ENCODE peak calls at places on chromosomes 4 and X, in five cellular contexts. F is GM23248, D is heart right ventricle, H is psoas muscle, W is foreskin fibroblast. Y is an unnamed sample.
A peak's percentile ranks its signal among the peaks of the same experiment; 100 is the strongest.

GRCh38 chr4:84971319-84971932 is 4.9 kb upstream of the WDFY3 start:
- DNase-seq in F (peak; percentile 83), D (no peak), H (no peak), W (peak; percentile 71), Y (no peak)

GRCh38 chrX:4668802-4669536 is 955.5 kb upstream of the PRKX start:
- DNase-seq in F (no peak), D (no peak), H (no peak), W (no peak), Y (no peak)

GRCh38 chrX:103464071-103464773 is 55.1 kb downstream of the RAB40A start:
- DNase-seq in F (peak; percentile 47), D (peak; percentile 4), H (no peak), W (peak; percentile 70), Y (peak; percentile 4)

GRCh38 chrX:7330971-7331746 is 183.2 kb upstream of the PUDP start:
- DNase-seq in F (peak; percentile 89), D (no peak), H (no peak), W (peak; percentile 91), Y (no peak)

GRCh38 chrX:8783100-8784098 is 17.8 kb downstream of the FAM9A start:
- DNase-seq in F (peak; percentile 10), D (peak; percentile 15), H (no peak), W (no peak), Y (no peak)

GRCh38 chrX:85922821-85923220 is 124.5 kb downstream of the CHM start:
- DNase-seq in F (peak; percentile 76), D (no peak), H (no peak), W (peak; percentile 81), Y (no peak)

GRCh38 chrX:102720237-102721168 is at the start of gene GPRASP3:
- DNase-seq in F (peak; percentile 81), D (peak; percentile 70), H (peak; percentile 86), W (peak; percentile 83), Y (peak; percentile 77)

GRCh38 chrX:118655561-118656246 is 71.7 kb upstream of the IL13RA1 start:
- DNase-seq in F (peak; percentile 74), D (no peak), H (no peak), W (peak; percentile 72), Y (no peak)

GRCh38 chr4:163251204-163251603 is 81.2 kb downstream of the NPY1R start:
- DNase-seq in F (peak; percentile 1), D (no peak), H (no peak), W (no peak), Y (no peak)

GRCh38 chr4:38867478-38868054 is at the start of gene FAM114A1:
- DNase-seq in F (peak; percentile 95), D (peak; percentile 83), H (peak; percentile 90), W (peak; percentile 95), Y (peak; percentile 91)

GRCh38 chr4:165991325-165992180 is 118.5 kb downstream of the TLL1 start:
- DNase-seq in F (peak; percentile 26), D (no peak), H (no peak), W (peak; percentile 33), Y (no peak)

GRCh38 chr4:54566608-54567007 is 91.1 kb upstream of the KIT start:
- DNase-seq in F (no peak), D (no peak), H (no peak), W (no peak), Y (no peak)

DNA sequence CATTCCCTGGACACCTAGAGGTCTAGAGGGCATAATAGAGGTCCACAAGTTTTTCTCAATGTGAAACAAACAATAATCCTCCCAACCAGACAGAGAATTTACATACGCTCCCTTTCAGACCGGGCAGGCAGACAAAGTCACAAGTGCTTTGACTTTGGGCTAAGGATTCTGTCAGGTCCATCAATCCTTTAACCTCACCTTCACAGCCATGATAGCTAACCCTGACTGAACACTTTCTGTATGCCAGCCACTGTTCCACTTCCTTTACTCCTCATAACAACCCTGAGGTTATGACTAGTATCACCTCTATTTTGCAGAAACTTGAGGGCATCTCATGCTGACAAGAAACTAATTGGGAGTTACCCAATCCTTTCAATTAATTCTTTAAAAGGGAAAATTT is 118.8 kb upstream of the AFF2 start:
- DNase-seq in F (no peak), D (no peak), H (no peak), W (no peak), Y (no peak)
- H3K4me3 ChIP-seq in F (no peak overlapping the region), D (no peak overlapping the region), H (no peak overlapping the region), W (no peak overlapping the region), Y (peak overlapping the region; percentile 15)

GRCh38 chrX:140822861-140823260 is 113.3 kb downstream of the LINC00632 start:
- DNase-seq in F (no peak), D (no peak), H (no peak), W (no peak), Y (no peak)

GRCh38 chrX:140815868-140816267 is 106.3 kb downstream of the LINC00632 start:
- DNase-seq in F (peak; percentile 54), D (no peak), H (no peak), W (peak; percentile 19), Y (no peak)

GRCh38 chrX:140822184-140822583 is 112.6 kb downstream of the LINC00632 start:
- DNase-seq in F (no peak), D (no peak), H (no peak), W (no peak), Y (no peak)

GRCh38 chrX:140817943-140818342 is 108.4 kb downstream of the LINC00632 start:
- DNase-seq in F (peak; percentile 32), D (no peak), H (no peak), W (peak; percentile 16), Y (no peak)

GRCh38 chrX:140821280-140821679 is 111.7 kb downstream of the LINC00632 start:
- DNase-seq in F (no peak), D (no peak), H (no peak), W (no peak), Y (no peak)
- H3K4me3 ChIP-seq in F (no peak overlapping the region), D (no peak overlapping the region), H (no peak overlapping the region), W (no peak overlapping the region), Y (no peak overlapping the region)

DNA sequence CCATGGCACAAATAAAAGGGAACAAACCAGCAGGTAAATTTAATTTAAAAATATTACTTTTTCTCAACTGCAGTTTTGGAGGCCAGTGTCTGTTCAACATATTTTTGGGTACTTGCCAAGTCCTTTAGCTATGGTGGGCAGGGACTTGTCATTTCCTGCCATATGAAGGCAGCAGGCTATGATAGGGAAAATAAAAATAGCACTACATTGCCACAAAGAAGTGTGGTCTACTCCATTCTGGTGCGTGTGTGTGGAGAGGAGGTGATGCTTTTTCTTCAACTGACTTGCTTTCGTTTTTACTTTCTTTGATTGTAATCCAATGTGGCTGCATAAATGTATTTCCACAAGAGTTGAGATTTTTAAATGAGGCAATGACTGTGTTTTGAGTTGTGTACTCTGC is 17.2 kb downstream of the GPR174 start:
- DNase-seq in F (no peak), D (no peak), H (no peak), W (peak; percentile 15), Y (no peak)
- H3K4me3 ChIP-seq in F (no peak overlapping the region), D (peak overlapping the region; percentile 26), H (no peak overlapping the region), W (peak overlapping the region; percentile 2), Y (no peak overlapping the region)

GRCh38 chr4:92522371-92522770 is 218.6 kb downstream of the GRID2 start:
- DNase-seq in F (no peak), D (no peak), H (no peak), W (no peak), Y (no peak)
- H3K4me3 ChIP-seq in F (no peak overlapping the region), D (no peak overlapping the region), H (no peak overlapping the region), W (no peak overlapping the region), Y (no peak overlapping the region)

DNA sequence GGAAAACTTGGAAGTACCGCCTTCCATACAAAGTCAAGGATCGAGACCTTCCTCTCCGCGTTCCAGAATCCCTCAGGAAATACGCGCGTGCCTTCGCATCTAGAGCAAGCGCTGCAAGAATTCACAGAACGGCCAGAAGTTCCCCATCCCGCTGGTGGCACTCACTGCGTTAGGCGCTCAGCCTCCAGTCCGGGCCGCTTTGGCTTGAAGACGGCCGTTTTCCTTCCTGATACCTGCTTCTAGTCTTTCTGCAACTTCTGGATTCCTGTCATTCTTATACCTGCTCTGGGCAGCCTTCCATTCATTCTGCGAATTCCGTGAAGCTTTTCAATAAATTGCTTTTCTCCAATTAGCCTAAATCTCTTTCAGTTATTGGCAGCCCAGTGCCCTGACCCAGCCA is 896.4 kb downstream of the TRIML1 start:
- DNase-seq in F (no peak), D (no peak), H (no peak), W (no peak), Y (no peak)
- H3K4me3 ChIP-seq in F (no peak overlapping the region), D (no peak overlapping the region), H (no peak overlapping the region), W (no peak overlapping the region), Y (no peak overlapping the region)

GRCh38 chr4:21948347-21949072 is at the start of gene KCNIP4:
- DNase-seq in F (peak; percentile 63), D (no peak), H (peak; percentile 45), W (peak; percentile 49), Y (no peak)

GRCh38 chr4:21949073-21949457 is 493 bp upstream of the KCNIP4 start:
- DNase-seq in F (peak; percentile 33), D (no peak), H (no peak), W (peak; percentile 41), Y (no peak)

GRCh38 chr4:21946858-21947257 is 1.7 kb downstream of the KCNIP4 start:
- DNase-seq in F (no peak), D (no peak), H (no peak), W (no peak), Y (no peak)

GRCh38 chr4:21952549-21952948 is 4.0 kb upstream of the KCNIP4 start:
- DNase-seq in F (no peak), D (no peak), H (no peak), W (no peak), Y (no peak)

GRCh38 chr4:21947768-21948346 is 715 bp downstream of the KCNIP4 start:
- DNase-seq in F (peak; percentile 3), D (no peak), H (no peak), W (peak; percentile 5), Y (no peak)
- H3K4me3 ChIP-seq in F (peak overlapping the region; percentile 73), D (no peak overlapping the region), H (no peak overlapping the region), W (peak overlapping the region; percentile 46), Y (no peak overlapping the region)

GRCh38 chr4:6258026-6258360 is 11.7 kb upstream of the WFS1 start:
- DNase-seq in F (no peak), D (no peak), H (no peak), W (no peak), Y (no peak)

GRCh38 chr4:6259886-6260285 is 9.8 kb upstream of the WFS1 start:
- DNase-seq in F (no peak), D (no peak), H (no peak), W (no peak), Y (no peak)

GRCh38 chr4:6258741-6259140 is 10.9 kb upstream of the WFS1 start:
- DNase-seq in F (no peak), D (no peak), H (no peak), W (no peak), Y (no peak)

GRCh38 chr4:6256141-6256540 is 13.5 kb upstream of the WFS1 start:
- DNase-seq in F (no peak), D (no peak), H (peak; percentile 30), W (no peak), Y (no peak)

GRCh38 chr4:6257243-6258025 is 12.2 kb upstream of the WFS1 start:
- DNase-seq in F (no peak), D (no peak), H (no peak), W (no peak), Y (no peak)
- H3K4me3 ChIP-seq in F (no peak overlapping the region), D (no peak overlapping the region), H (no peak overlapping the region), W (no peak overlapping the region), Y (no peak overlapping the region)